ENCODE peak calls at places on chromosomes 4 and X, in four cellular contexts. P is CD4-positive, alpha-beta T cell; T is right atrium auricular region; U is colonic mucosa. O is an unnamed sample. For H3K9me3, the result is how much of the 10 kb centered on the place peaks cover.

GRCh38 chrX:150196300-150196699 is 166.8 kb upstream of the MAMLD1 start:
- DNase-seq in T (peak), U (no peak), P (no peak), O (no peak)

GRCh38 chrX:133810925-133811324 is 174.5 kb downstream of the GPC3 start:
- DNase-seq in U (no peak), T (no peak), P (no peak), O (no peak)

GRCh38 chrX:94424456-94424855 is 750.5 kb downstream of the FAM133A start:
- DNase-seq in P (no peak), T (no peak), U (no peak), O (no peak)

GRCh38 chrX:71941771-71942170 is 31.1 kb downstream of the NHSL2 start:
- DNase-seq in U (no peak), P (no peak), T (no peak), O (no peak)

GRCh38 chr4:15913631-15913970 is 24.9 kb downstream of the FGFBP1 start:
- DNase-seq in T (no peak), U (no peak), P (no peak), O (peak)

GRCh38 chr4:150462743-150463142 is 119.2 kb upstream of the MAB21L2 start:
- DNase-seq in T (no peak), P (no peak), U (no peak), O (no peak)

GRCh38 chr4:78611215-78611558 is 59.6 kb downstream of the ANXA3 start:
- DNase-seq in P (no peak), U (no peak), T (no peak), O (no peak)

GRCh38 chrX:117429511-117429910 is 687.1 kb downstream of the KLHL13 start:
- DNase-seq in U (no peak), T (no peak), P (no peak), O (no peak)

GRCh38 chr4:109113511-109113910 is 188.9 kb downstream of the COL25A1 start:
- DNase-seq in P (no peak), U (no peak), T (no peak), O (no peak)

DNA sequence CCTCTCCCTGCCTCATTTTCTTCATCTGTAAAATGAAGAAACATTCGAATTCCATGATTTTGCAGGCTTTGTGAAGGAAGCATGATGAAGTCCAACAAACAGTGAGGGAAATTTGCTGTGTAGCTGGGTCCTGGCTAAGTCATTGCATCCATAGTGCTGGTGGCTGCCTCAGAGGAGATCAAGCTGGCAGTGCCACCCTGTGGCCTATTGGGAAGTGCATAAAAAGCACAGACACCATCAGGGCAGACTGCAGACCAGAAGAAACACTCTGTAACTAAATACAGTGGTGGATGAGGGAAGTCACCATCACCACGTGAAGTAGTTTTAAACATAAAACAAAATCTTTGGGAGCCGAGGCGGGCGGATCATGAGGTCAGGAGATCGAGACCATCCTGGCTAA is 40.7 kb upstream of the DDX3X start:
- DNase-seq in P (no peak), U (no peak), T (no peak), O (no peak)
- H3K9me3 ChIP-seq in P (under half), U (under half), T (under half), O (under half)

GRCh38 chr4:84852081-84852480 is 114.4 kb downstream of the WDFY3 start:
- DNase-seq in P (no peak), U (no peak), T (no peak), O (no peak)

GRCh38 chr4:84847978-84848377 is 118.5 kb downstream of the WDFY3 start:
- DNase-seq in P (no peak), U (no peak), T (no peak), O (no peak)

GRCh38 chr4:84848432-84848831 is 118.1 kb downstream of the WDFY3 start:
- DNase-seq in T (no peak), P (no peak), U (no peak), O (no peak)

GRCh38 chr4:84849051-84849640 is 117.3 kb downstream of the WDFY3 start:
- DNase-seq in T (no peak), P (no peak), U (no peak), O (no peak)

DNA sequence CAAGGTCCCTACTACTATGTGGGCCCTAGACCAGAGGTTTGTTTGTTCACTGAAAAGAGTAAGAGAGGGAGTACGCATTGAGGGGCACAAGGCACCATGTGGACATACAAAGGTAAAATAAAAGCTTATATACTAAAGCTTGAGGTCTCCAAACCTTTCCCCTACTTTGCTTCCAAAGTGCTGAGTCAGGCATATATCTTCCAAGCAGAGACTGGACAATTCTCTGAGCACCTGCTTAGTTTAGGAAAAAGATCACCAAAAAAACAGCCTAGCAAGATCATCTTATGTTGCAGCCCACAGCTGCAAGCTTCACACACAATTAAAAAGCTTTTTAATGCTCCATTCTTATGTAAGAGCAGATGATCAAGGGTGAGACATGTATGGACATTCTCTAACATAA is 119.5 kb downstream of the WDFY3 start:
- DNase-seq in P (no peak), U (no peak), T (no peak), O (no peak)
- TF ChIP-seq CTCF in P (no peak), U (no peak), T (no peak), O (no peak)

GRCh38 chr4:13849778-13850177 is 222.3 kb upstream of the BOD1L1 start:
- DNase-seq in U (no peak), P (no peak), T (no peak), O (no peak)

GRCh38 chr4:13840573-13841185 is 213.2 kb upstream of the BOD1L1 start:
- DNase-seq in P (no peak), T (no peak), U (no peak), O (no peak)

GRCh38 chr4:13844740-13845139 is 217.2 kb upstream of the BOD1L1 start:
- DNase-seq in P (no peak), U (no peak), T (no peak), O (no peak)
- H3K9me3 ChIP-seq in P (under half), U (under half), T (under half), O (under half)

GRCh38 chrX:129678176-129678880 is 23.6 kb upstream of the APLN start:
- DNase-seq in P (peak), U (peak), T (no peak), O (no peak)
- TF ChIP-seq CTCF in P (peak), U (peak), T (no peak), O (peak)

GRCh38 chrX:136476501-136476900 is 11.2 kb upstream of the BRS3 start:
- DNase-seq in U (no peak), T (no peak), P (no peak), O (no peak)
- H3K9me3 ChIP-seq in U (under half), T (under half), P (under half), O (under half)

GRCh38 chr4:133129237-133129636 is 19.9 kb upstream of the PCDH10 start:
- DNase-seq in P (no peak), U (no peak), T (no peak), O (no peak)
- TF ChIP-seq CTCF in P (no peak), U (no peak), T (no peak), O (no peak)

GRCh38 chrX:54930291-54931049 is 9.8 kb downstream of the TRO start:
- DNase-seq in T (no peak), P (no peak), U (no peak), O (no peak)

GRCh38 chrX:54933150-54933826 is 12.7 kb downstream of the TRO start:
- DNase-seq in T (no peak), P (no peak), U (no peak), O (no peak)

GRCh38 chrX:54934058-54934457 is 13.4 kb downstream of the TRO start:
- DNase-seq in P (no peak), U (no peak), T (no peak), O (no peak)

GRCh38 chrX:54928876-54929275 is 8.3 kb downstream of the TRO start:
- DNase-seq in U (no peak), P (no peak), T (no peak), O (no peak)

DNA sequence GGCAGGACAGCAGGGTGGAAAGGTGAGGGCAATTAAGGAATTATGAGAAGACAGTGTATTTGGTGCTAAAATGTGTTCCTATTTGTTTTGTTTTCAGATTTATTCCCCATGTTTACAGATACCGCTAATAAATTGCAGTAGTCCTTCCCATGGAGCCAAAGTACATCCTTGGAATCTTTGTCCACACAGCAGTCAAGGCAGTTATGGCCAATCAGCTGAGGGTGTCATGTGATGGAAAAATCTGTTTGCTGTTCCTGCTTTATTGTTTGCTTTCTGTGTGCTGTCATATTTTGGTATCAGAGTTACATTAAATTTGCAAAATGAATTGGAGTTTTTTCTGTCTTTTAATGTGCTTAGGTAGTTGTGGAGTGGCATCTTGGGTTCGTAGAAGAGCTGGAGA is 10.5 kb downstream of the TRO start:
- DNase-seq in P (no peak), T (no peak), U (no peak), O (no peak)
- H3K9me3 ChIP-seq in P (under half), T (under half), U (under half), O (under half)

O was measured in keratinocyte.